ENCODE peak calls at places on chromosomes 13 and 19, in six cellular contexts. M, Y, K, F, B and U are unnamed samples.
A peak's percentile ranks its signal among the peaks of the same experiment; 100 is the strongest.

GRCh38 chr13:66399873-66400272 is 830.3 kb downstream of the PCDH9 start:
- DNase-seq in B (no peak), F (no peak), M (no peak), Y (no peak), K (no peak), U (no peak)

GRCh38 chr19:49890349-49891311 is 6.1 kb downstream of the IL4I1 start:
- DNase-seq in K (peak; percentile 62), B (peak; percentile 74), Y (peak; percentile 88), M (no peak), F (peak; percentile 62), U (no peak)

GRCh38 chr13:63517376-63517775 is 2101.7 kb upstream of the PCDH20 start:
- DNase-seq in Y (no peak), F (no peak), M (no peak), K (no peak), B (no peak), U (no peak)

GRCh38 chr19:45492627-45493470 is 4.0 kb downstream of the RTN2 start:
- DNase-seq in F (no peak), Y (peak; percentile 94), B (no peak), M (no peak), K (peak; percentile 81), U (no peak)

GRCh38 chr19:15248648-15249559 is 16.7 kb upstream of the EPHX3 start:
- DNase-seq in M (no peak), F (peak; percentile 77), Y (no peak), B (peak; percentile 90), K (no peak), U (no peak)

GRCh38 chr19:9032136-9032626 is 22.0 kb upstream of the MUC16 start:
- DNase-seq in K (no peak), B (no peak), M (no peak), Y (no peak), F (no peak), U (no peak)

GRCh38 chr19:14814982-14815381 is 20.0 kb downstream of the OR7A5 start:
- DNase-seq in F (no peak), B (no peak), K (no peak), M (no peak), Y (no peak), U (no peak)

GRCh38 chr19:5542665-5543064 is 25.1 kb downstream of the TINCR start:
- DNase-seq in B (no peak), K (no peak), M (no peak), F (no peak), Y (no peak), U (no peak)

GRCh38 chr19:2795827-2796658 is 10.7 kb downstream of the THOP1 start:
- DNase-seq in M (no peak), F (no peak), B (no peak), Y (no peak), K (no peak), U (no peak)

GRCh38 chr13:45812599-45813372 is 38.8 kb downstream of the SIAH3 start:
- DNase-seq in B (no peak), M (no peak), K (no peak), F (no peak), Y (no peak), U (no peak)

GRCh38 chr13:45809810-45810394 is 41.7 kb downstream of the SIAH3 start:
- DNase-seq in B (no peak), K (peak; percentile 26), M (no peak), Y (no peak), F (no peak), U (no peak)

GRCh38 chr13:45811891-45812583 is 39.5 kb downstream of the SIAH3 start:
- DNase-seq in M (no peak), Y (no peak), K (no peak), B (peak; percentile 75), F (no peak), U (peak; percentile 25)

GRCh38 chr13:45807520-45808099 is 43.9 kb downstream of the SIAH3 start:
- DNase-seq in M (peak; percentile 59), F (peak; percentile 43), B (peak; percentile 73), Y (peak; percentile 55), K (peak; percentile 56), U (no peak)
- TF ChIP-seq CTCF in M (peak; percentile 70), F (peak; percentile 53), B (peak; percentile 76), Y (peak; percentile 75), K (peak; percentile 58), U (no peak)

DNA sequence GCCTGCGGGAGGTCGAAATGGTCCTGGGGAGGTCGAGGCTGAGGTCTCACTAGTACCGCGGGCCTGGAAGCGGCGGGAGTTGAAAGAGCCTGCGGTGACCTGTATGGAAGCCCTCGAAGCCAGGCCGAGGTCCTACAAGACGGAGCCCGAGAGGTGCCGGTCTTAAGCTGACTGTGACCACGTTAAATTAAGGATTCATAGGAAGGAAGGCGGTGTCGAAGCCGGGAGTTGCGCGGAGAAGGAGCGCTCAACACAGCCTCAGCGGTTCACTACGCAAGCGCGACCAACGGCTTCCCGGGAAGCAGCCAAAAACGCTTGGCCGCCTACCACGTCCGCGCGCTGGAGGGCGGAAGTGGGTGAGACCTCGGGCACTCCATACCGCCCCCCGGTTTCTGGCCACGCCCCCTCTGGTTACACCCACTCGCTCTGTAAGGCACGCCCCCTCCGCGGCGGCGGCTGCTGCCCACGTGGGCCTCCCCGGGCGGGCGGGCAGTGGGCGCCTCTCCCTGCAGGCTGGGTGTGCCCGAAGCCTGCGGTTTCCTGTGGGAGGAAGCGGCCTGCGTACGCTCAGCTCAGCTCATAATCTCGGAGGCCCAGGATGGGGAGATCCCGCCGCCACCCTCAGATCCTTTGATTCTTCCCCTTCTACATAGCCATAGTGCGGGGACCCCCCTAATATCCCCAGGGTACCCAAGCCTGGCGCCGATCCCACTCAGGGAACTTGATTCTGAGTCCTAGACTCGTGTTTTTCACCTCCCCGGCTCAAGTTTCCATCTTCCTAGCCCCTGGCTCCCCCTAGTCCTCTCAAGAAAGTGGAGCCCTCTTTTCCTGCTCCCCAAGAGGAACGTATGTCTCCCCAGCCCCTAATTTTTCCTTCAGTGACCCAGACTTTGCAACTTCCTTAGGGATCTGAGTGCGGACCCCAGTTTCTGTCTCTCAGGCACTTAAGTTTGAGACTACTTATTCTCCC is 3.4 kb upstream of the EMP3 start:
- DNase-seq in B (peak; percentile 97), M (peak; percentile 99), Y (peak; percentile 96), K (peak; percentile 100), F (peak; percentile 94), U (peak; percentile 93)
- TF ChIP-seq CTCF in B (no peak), M (no peak), Y (peak; percentile 16), K (no peak), F (no peak), U (no peak)

GRCh38 chr13:79548886-79549285 is 67.9 kb downstream of the NDFIP2 start:
- DNase-seq in K (no peak), M (no peak), Y (no peak), F (no peak), B (no peak), U (no peak)
- TF ChIP-seq CTCF in K (no peak), M (no peak), Y (peak; percentile 35), F (peak; percentile 38), B (peak; percentile 56), U (no peak)

GRCh38 chr19:28632357-28633076 is 580.4 kb downstream of the UQCRFS1 start:
- DNase-seq in B (no peak), K (peak; percentile 28), F (no peak), Y (no peak), M (no peak), U (no peak)

GRCh38 chr19:28634837-28635236 is 578.1 kb downstream of the UQCRFS1 start:
- DNase-seq in Y (no peak), B (no peak), F (no peak), K (no peak), M (no peak), U (no peak)

GRCh38 chr19:28631931-28632330 is 581.0 kb downstream of the UQCRFS1 start:
- DNase-seq in K (no peak), M (no peak), Y (no peak), B (no peak), F (no peak), U (no peak)

GRCh38 chr19:28634031-28634328 is 579.0 kb downstream of the UQCRFS1 start:
- DNase-seq in K (no peak), M (no peak), Y (no peak), B (no peak), F (no peak), U (no peak)

DNA sequence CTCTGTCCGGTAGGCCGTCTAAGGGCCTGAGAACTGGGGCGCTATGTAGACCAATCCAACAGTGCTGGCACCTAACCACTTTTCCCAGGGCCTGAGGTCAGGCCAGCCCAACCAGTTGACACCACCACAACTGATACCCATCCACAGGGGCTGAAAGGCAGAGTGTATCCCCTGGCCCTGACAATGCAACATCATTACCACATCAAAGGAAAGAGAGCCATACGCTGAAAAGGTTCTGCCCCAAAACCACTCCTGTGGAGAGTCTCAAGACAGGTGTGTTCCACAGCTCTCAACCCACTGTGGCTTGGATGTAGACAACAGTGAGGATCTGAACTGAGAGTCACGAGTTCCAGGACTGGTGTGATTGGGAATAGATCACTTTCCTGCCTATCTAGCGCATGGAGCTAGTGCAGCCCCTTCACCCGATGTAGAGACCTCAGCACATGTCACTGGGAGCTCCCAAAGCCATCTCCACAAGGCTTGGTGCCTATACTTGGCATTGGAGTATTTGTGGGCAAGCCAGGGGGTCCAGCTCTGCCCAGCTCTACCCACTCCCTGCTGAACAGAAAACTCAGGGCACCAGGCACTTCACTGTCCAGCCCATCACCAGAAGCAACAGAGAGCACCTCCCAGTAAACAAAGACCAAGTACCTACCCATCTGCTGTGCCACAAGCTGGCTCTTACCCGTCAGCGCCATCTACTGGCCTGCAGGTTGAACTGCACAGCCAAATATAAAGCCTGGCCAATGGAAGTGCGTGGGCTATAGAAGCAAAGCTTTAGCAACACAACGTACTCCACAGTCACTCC is 579.5 kb downstream of the UQCRFS1 start:
- DNase-seq in B (no peak), M (peak; percentile 62), F (no peak), K (peak; percentile 64), Y (peak; percentile 81), U (no peak)
- TF ChIP-seq CTCF in B (peak; percentile 55), M (peak; percentile 95), F (peak; percentile 41), K (peak; percentile 84), Y (peak; percentile 97), U (no peak)

DNA sequence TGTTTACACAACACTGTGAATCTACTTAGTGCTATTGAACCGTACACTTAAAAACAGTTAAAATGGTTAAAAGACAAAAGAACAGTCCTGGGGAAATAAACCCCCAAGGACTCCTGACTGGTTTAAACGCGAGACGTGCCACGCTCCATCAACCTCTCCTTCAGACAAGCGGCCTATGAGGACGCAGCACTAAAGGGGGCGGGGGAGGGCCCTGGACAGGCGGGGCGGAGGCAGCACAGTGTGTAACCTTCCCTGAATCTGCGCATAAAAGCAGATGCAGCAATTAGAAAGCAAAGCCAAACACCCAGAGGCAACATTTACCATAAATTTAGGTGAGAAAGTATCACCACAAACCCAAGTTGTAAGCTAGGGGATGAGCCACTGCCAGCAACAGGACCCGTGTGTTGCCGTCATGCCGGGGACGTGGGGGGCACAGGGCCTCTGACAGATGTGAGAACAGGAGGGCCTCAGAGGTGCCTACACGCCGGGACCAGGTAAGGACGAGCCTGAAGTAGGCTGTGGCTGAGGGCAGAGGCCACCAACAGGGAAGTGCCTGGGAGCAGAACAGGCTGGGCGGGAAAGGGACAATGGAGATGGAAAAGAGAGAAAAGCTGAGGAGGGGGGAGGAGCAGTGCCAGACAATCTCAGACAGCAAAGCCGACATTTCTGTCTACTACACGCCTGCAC is 15.3 kb upstream of the ADPRHL1 start:
- DNase-seq in Y (no peak), B (no peak), F (no peak), K (no peak), M (no peak), U (no peak)
- TF ChIP-seq CTCF in Y (no peak), B (no peak), F (no peak), K (no peak), M (no peak), U (no peak)

GRCh38 chr13:22447132-22447886 is 733.5 kb upstream of the SGCG start:
- DNase-seq in B (no peak), Y (no peak), F (no peak), K (no peak), M (no peak), U (no peak)
- TF ChIP-seq CTCF in B (no peak), Y (no peak), F (no peak), K (no peak), M (no peak), U (no peak)